ENCODE peak calls at places on chromosomes 5 and 9, in six cellular contexts. X, Q, H, D, R and M are unnamed samples.
A peak's percentile ranks its signal among the peaks of the same experiment; 100 is the strongest.

GRCh38 chr9:37503736-37504135 is 18.0 kb downstream of the POLR1E start:
- DNase-seq in X (no peak), R (no peak), H (no peak), D (no peak), Q (no peak), M (peak; percentile 59)

GRCh38 chr5:1058988-1059883 is 50.6 kb downstream of the NKD2 start:
- DNase-seq in H (no peak), R (no peak), X (no peak), Q (no peak), D (no peak), M (no peak)

GRCh38 chr5:39547548-39548154 is 122.9 kb upstream of the DAB2 start:
- DNase-seq in D (no peak), Q (peak; percentile 83), X (peak; percentile 6), H (no peak), R (peak; percentile 81), M (no peak)

GRCh38 chr9:100426532-100427365 is at the start of gene MSANTD3:
- DNase-seq in D (peak; percentile 63), H (no peak), Q (peak; percentile 90), X (peak; percentile 77), R (peak; percentile 61), M (peak; percentile 34)

GRCh38 chr5:127412698-127413097 is 104.7 kb upstream of the PRRC1 start:
- DNase-seq in X (peak; percentile 33), H (no peak), Q (no peak), D (no peak), R (no peak), M (no peak)

GRCh38 chr9:128946945-128947422 is 419 bp downstream of the DOLK start:
- DNase-seq in D (no peak), Q (peak; percentile 46), R (peak; percentile 26), X (no peak), H (no peak), M (no peak)

GRCh38 chr5:6656680-6657079 is 23.4 kb downstream of the SRD5A1 start:
- DNase-seq in X (no peak), D (no peak), H (no peak), R (peak; percentile 18), Q (no peak), M (no peak)

GRCh38 chr5:162107591-162107990 is 40.0 kb downstream of the GABRG2 start:
- DNase-seq in X (no peak), D (no peak), H (no peak), Q (no peak), R (no peak), M (no peak)

GRCh38 chr5:43231977-43232376 is 40.0 kb downstream of the NIM1K start:
- DNase-seq in Q (no peak), X (peak; percentile 32), D (no peak), R (peak; percentile 29), H (no peak), M (no peak)

GRCh38 chr9:33446507-33447403 is 638 bp downstream of the AQP3 start:
- DNase-seq in X (peak; percentile 73), D (peak; percentile 64), H (no peak), Q (peak; percentile 82), R (peak; percentile 52), M (peak; percentile 57)

GRCh38 chr9:129202613-129203555 is 24.8 kb upstream of the IER5L start:
- DNase-seq in H (peak; percentile 45), Q (peak; percentile 90), R (peak; percentile 74), D (peak; percentile 87), X (peak; percentile 90), M (peak; percentile 84)

GRCh38 chr9:91426123-91426745 is 2.6 kb upstream of the NFIL3 start:
- DNase-seq in D (no peak), H (no peak), X (no peak), Q (peak; percentile 52), R (peak; percentile 66), M (no peak)

GRCh38 chr9:21796768-21797167 is 5.7 kb upstream of the MTAP start:
- DNase-seq in H (no peak), R (no peak), D (no peak), Q (peak; percentile 35), X (no peak), M (no peak)

GRCh38 chr5:35202319-35203111 is 27.8 kb downstream of the PRLR start:
- DNase-seq in R (peak; percentile 61), Q (peak; percentile 68), H (no peak), X (peak; percentile 55), D (no peak), M (no peak)

GRCh38 chr5:142246263-142246662 is 78.6 kb downstream of the SPRY4 start:
- DNase-seq in R (peak; percentile 35), Q (no peak), D (peak; percentile 65), X (no peak), H (no peak), M (no peak)

GRCh38 chr9:116504893-116505480 is 182.1 kb upstream of the TRIM32 start:
- DNase-seq in R (no peak), D (no peak), X (no peak), H (no peak), Q (no peak), M (no peak)

GRCh38 chr9:116506685-116507084 is 180.4 kb upstream of the TRIM32 start:
- DNase-seq in D (no peak), H (no peak), Q (no peak), X (no peak), R (no peak), M (no peak)

GRCh38 chr9:116502746-116503145 is 184.4 kb upstream of the TRIM32 start:
- DNase-seq in X (no peak), R (no peak), H (no peak), Q (no peak), D (no peak), M (no peak)

GRCh38 chr9:116501871-116502270 is 185.2 kb upstream of the TRIM32 start:
- DNase-seq in X (no peak), R (no peak), Q (no peak), D (no peak), H (no peak), M (no peak)

DNA sequence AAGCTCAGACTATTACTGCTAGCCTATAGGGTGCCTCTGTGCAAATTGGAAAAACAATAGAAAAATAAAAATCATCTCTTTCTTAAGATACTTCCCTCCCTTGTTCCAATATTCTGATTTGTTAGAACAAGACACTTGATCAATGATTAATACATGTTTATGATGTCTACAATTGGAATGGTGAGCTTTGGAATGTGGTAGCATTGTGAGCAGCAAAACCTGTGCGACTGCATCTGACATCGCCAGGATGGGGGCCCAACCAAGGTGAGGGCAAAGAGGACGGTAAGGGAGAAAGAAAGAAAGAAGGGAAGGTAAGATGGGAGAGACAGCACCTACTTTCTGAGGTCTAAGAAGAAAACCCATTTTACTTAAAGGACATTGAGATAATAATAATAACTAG is 183.0 kb upstream of the TRIM32 start:
- DNase-seq in R (no peak), D (no peak), X (no peak), H (no peak), Q (peak; percentile 24), M (no peak)
- H3K4me3 ChIP-seq in R (no peak overlapping the region), D (no peak overlapping the region), X (no peak overlapping the region), H (no peak overlapping the region), Q (no peak overlapping the region), M (no peak overlapping the region)

GRCh38 chr5:173302546-173303155 is 25.6 kb downstream of the STC2 start:
- DNase-seq in X (no peak), Q (no peak), R (peak; percentile 81), D (no peak), H (no peak), M (no peak)
- H3K4me1 ChIP-seq in X (no peaks in the 10 kb centered on the region), Q (peaks cover 17% of the 10 kb centered on the region), R (peaks cover 10% of the 10 kb centered on the region), D (no peaks in the 10 kb centered on the region), H (no peaks in the 10 kb centered on the region), M (no peaks in the 10 kb centered on the region)

GRCh38 chr9:68651280-68651893 is 53.7 kb upstream of the PIP5K1B start:
- DNase-seq in X (no peak), H (no peak), R (no peak), Q (no peak), D (no peak), M (no peak)
- H3K4me3 ChIP-seq in X (no peak overlapping the region), H (no peak overlapping the region), R (no peak overlapping the region), Q (no peak overlapping the region), D (no peak overlapping the region), M (no peak overlapping the region)

GRCh38 chr5:181221792-181222629 is 1.1 kb upstream of the TRIM41 start:
- DNase-seq in D (peak; percentile 99), X (peak; percentile 95), Q (peak; percentile 92), H (no peak), R (peak; percentile 93), M (peak; percentile 91)
- H3K4me1 ChIP-seq in D (no peaks in the 10 kb centered on the region), X (no peaks in the 10 kb centered on the region), Q (peaks cover 6% of the 10 kb centered on the region), H (peaks cover 15% of the 10 kb centered on the region), R (peaks cover 11% of the 10 kb centered on the region), M (peaks cover 26% of the 10 kb centered on the region)

GRCh38 chr5:150488519-150489357 is 19.2 kb upstream of the NDST1 start:
- DNase-seq in D (peak; percentile 81), R (peak; percentile 81), Q (no peak), H (no peak), X (peak; percentile 34), M (no peak)
- H3K4me3 ChIP-seq in D (no peak overlapping the region), R (peak overlapping the region; percentile 61), Q (no peak overlapping the region), H (peak overlapping the region; percentile 98), X (no peak overlapping the region), M (no peak overlapping the region)